ENCODE peak calls at places on chromosome 18, in four cellular contexts. I is activated CD4-positive, CD25-positive, alpha-beta regulatory T cell treated with anti-CD3 and anti-CD28 coated beads, Interleukin-2, amount 50 U/mL, for 72 hours; C is RPMI8226; Z is CD14-positive monocyte. B is an unnamed sample.

GRCh38 chr18:1848716-1849115 is 722.6 kb downstream of the METTL4 start:
- DNase-seq in I (no peak), C (no peak), Z (no peak), B (no peak)

GRCh38 chr18:58100154-58100553 is 56.1 kb downstream of the NEDD4L start:
- DNase-seq in I (no peak), C (no peak), Z (no peak), B (no peak)

GRCh38 chr18:67608909-67609308 is 92.4 kb upstream of the DSEL start:
- DNase-seq in I (no peak), C (no peak), Z (no peak), B (no peak)

GRCh38 chr18:79570266-79571201 is 109.1 kb upstream of the CTDP1 start:
- DNase-seq in I (peak; percentile 8), C (no peak), Z (no peak), B (peak; percentile 66)

GRCh38 chr18:53451902-53452301 is 772.6 kb downstream of the MBD2 start:
- DNase-seq in I (no peak), C (no peak), Z (no peak), B (no peak)

GRCh38 chr18:47283476-47283875 is 32.0 kb upstream of the SKOR2 start:
- DNase-seq in I (no peak), C (peak; percentile 36), Z (no peak), B (no peak)

GRCh38 chr18:80103231-80103630 is 5.8 kb upstream of the ADNP2 start:
- DNase-seq in I (no peak), C (no peak), Z (no peak), B (no peak)

GRCh38 chr18:33755918-33756590 is 178.0 kb downstream of the ASXL3 start:
- DNase-seq in I (no peak), C (peak; percentile 58), Z (no peak), B (no peak)

GRCh38 chr18:41593276-41593675 is 361.8 kb upstream of the PIK3C3 start:
- DNase-seq in I (no peak), C (no peak), Z (no peak), B (no peak)

GRCh38 chr18:50507120-50507590 is 52.7 kb upstream of the MAPK4 start:
- DNase-seq in I (no peak), C (peak; percentile 23), Z (no peak), B (no peak)

GRCh38 chr18:79629606-79630005 is 50.0 kb upstream of the CTDP1 start:
- DNase-seq in I (no peak), C (no peak), Z (peak; percentile 20), B (no peak)

GRCh38 chr18:79949571-79950439 is 1.6 kb downstream of the SLC66A2 start:
- DNase-seq in I (peak; percentile 17), C (peak; percentile 47), Z (peak; percentile 76), B (peak; percentile 83)

GRCh38 chr18:74476154-74476553 is 19.0 kb upstream of the DIPK1C start:
- DNase-seq in I (no peak), C (peak; percentile 51), Z (no peak), B (no peak)

GRCh38 chr18:11651899-11652298 is 37.2 kb upstream of the GNAL start:
- DNase-seq in I (no peak), C (no peak), Z (no peak), B (no peak)

GRCh38 chr18:77559274-77559910 is 309.7 kb downstream of the GALR1 start:
- DNase-seq in I (no peak), C (no peak), Z (no peak), B (no peak)

GRCh38 chr18:13185675-13186198 is 32.8 kb upstream of the LDLRAD4 start:
- DNase-seq in I (no peak), C (peak; percentile 70), Z (no peak), B (no peak)

GRCh38 chr18:79862562-79862961 is 64.8 kb downstream of the KCNG2 start:
- DNase-seq in I (no peak), C (no peak), Z (no peak), B (no peak)

GRCh38 chr18:55275042-55275897 is 312.7 kb downstream of the TCF4 start:
- DNase-seq in I (no peak), C (peak; percentile 19), Z (no peak), B (peak; percentile 67)

GRCh38 chr18:41862921-41863320 is 92.1 kb upstream of the PIK3C3 start:
- DNase-seq in I (no peak), C (no peak), Z (no peak), B (no peak)

GRCh38 chr18:31942301-31942998 is 478 bp downstream of the TRAPPC8 start:
- DNase-seq in I (peak; percentile 51), C (peak; percentile 50), Z (peak; percentile 46), B (peak; percentile 86)

GRCh38 chr18:27057459-27058302 is 127.4 kb downstream of the CHST9 start:
- DNase-seq in I (no peak), C (no peak), Z (no peak), B (no peak)

GRCh38 chr18:42072407-42072806 is 117.4 kb downstream of the PIK3C3 start:
- DNase-seq in I (no peak), C (no peak), Z (no peak), B (no peak)

GRCh38 chr18:43265465-43265864 is 11.8 kb downstream of the SYT4 start:
- DNase-seq in I (no peak), C (no peak), Z (no peak), B (no peak)

GRCh38 chr18:58572181-58572580 is 56.7 kb downstream of the ALPK2 start:
- DNase-seq in I (no peak), C (no peak), Z (no peak), B (no peak)

GRCh38 chr18:10559566-10560456 is 34.0 kb downstream of the NAPG start:
- DNase-seq in I (no peak), C (no peak), Z (no peak), B (no peak)

GRCh38 chr18:23188391-23188790 is 53.1 kb downstream of the CABLES1 start:
- DNase-seq in I (no peak), C (no peak), Z (no peak), B (no peak)

GRCh38 chr18:22613788-22614187 is 196.1 kb upstream of the CTAGE1 start:
- DNase-seq in I (no peak), C (no peak), Z (no peak), B (no peak)

GRCh38 chr18:22349317-22349898 is 68.3 kb downstream of the CTAGE1 start:
- DNase-seq in I (no peak), C (no peak), Z (no peak), B (no peak)

GRCh38 chr18:68034293-68034692 is 517.8 kb upstream of the DSEL start:
- DNase-seq in I (no peak), C (no peak), Z (no peak), B (no peak)